ENCODE peak calls at places on chromosomes 4 and X, in eight cellular contexts. K, I, X, L, S, R, N and A are unnamed samples.

GRCh38 chr4:108080752-108081151 is 88.0 kb downstream of the LEF1 start:
- DNase-seq in K (no peak), I (peak), X (no peak), L (no peak), S (no peak), R (no peak), N (no peak), A (no peak)

GRCh38 chr4:1899149-1900086 is 28.2 kb downstream of the NSD2 start:
- DNase-seq in K (peak), I (peak), X (peak), L (peak), S (peak), R (peak), N (peak), A (peak)

GRCh38 chrX:39903343-39903742 is 194.4 kb downstream of the BCOR start:
- DNase-seq in K (no peak), I (no peak), X (no peak), L (no peak), S (no peak), R (no peak), N (peak), A (no peak)

GRCh38 chr4:87304659-87305277 is 17.9 kb downstream of the HSD17B13 start:
- DNase-seq in K (no peak), I (no peak), X (no peak), L (no peak), S (no peak), R (no peak), N (no peak), A (no peak)

GRCh38 chrX:43655961-43656494 is at the start of gene MAOA:
- DNase-seq in K (no peak), I (peak), X (peak), L (peak), S (peak), R (peak), N (no peak), A (no peak)

GRCh38 chr4:183097251-183098079 is 1.6 kb upstream of the WWC2 start:
- DNase-seq in K (no peak), I (no peak), X (no peak), L (peak), S (peak), R (no peak), N (no peak), A (no peak)

GRCh38 chrX:119790977-119791436 is 423 bp downstream of the RPL39 start:
- DNase-seq in K (peak), I (peak), X (no peak), L (peak), S (peak), R (peak), N (no peak), A (no peak)

GRCh38 chrX:13387656-13388421 is 68.0 kb upstream of the ATXN3L start:
- DNase-seq in K (no peak), I (no peak), X (no peak), L (no peak), S (no peak), R (peak), N (peak), A (peak)

GRCh38 chrX:17846045-17846444 is 15.1 kb downstream of the RAI2 start:
- DNase-seq in K (no peak), I (no peak), X (no peak), L (no peak), S (no peak), R (no peak), N (no peak), A (no peak)

GRCh38 chr4:180059216-180059881 is 2183.9 kb upstream of the TENM3 start:
- DNase-seq in K (peak), I (no peak), X (peak), L (no peak), S (peak), R (peak), N (peak), A (no peak)

GRCh38 chr4:105937759-105938158 is 42.5 kb downstream of the NPNT start:
- DNase-seq in K (no peak), I (no peak), X (no peak), L (no peak), S (no peak), R (no peak), N (no peak), A (no peak)

GRCh38 chrX:150879855-150880807 is 18.3 kb downstream of the CD99L2 start:
- DNase-seq in K (no peak), I (no peak), X (no peak), L (no peak), S (no peak), R (no peak), N (no peak), A (no peak)

GRCh38 chr4:180808862-180809261 is 1434.3 kb upstream of the TENM3 start:
- DNase-seq in K (no peak), I (no peak), X (no peak), L (no peak), S (no peak), R (no peak), N (no peak), A (no peak)

GRCh38 chrX:40279091-40279430 is 181.3 kb upstream of the BCOR start:
- DNase-seq in K (no peak), I (no peak), X (no peak), L (no peak), S (no peak), R (no peak), N (no peak), A (no peak)

GRCh38 chrX:2647627-2648026 is 43.5 kb upstream of the CD99 start:
- DNase-seq in K (no peak), I (no peak), X (no peak), L (no peak), S (no peak), R (no peak), N (no peak), A (no peak)

GRCh38 chr4:140367738-140368137 is 5.7 kb upstream of the SCOC start:
- DNase-seq in K (no peak), I (no peak), X (no peak), L (no peak), S (no peak), R (no peak), N (peak), A (no peak)

GRCh38 chr4:53990641-53991040 is 73.8 kb downstream of the CHIC2 start:
- DNase-seq in K (no peak), I (no peak), X (no peak), L (no peak), S (no peak), R (no peak), N (no peak), A (no peak)

GRCh38 chrX:68945603-68946228 is 116.9 kb downstream of the EFNB1 start:
- DNase-seq in K (peak), I (no peak), X (no peak), L (no peak), S (peak), R (peak), N (peak), A (no peak)

GRCh38 chr4:98446499-98447375 is 185.6 kb downstream of the RAP1GDS1 start:
- DNase-seq in K (no peak), I (peak), X (no peak), L (no peak), S (no peak), R (peak), N (peak), A (peak)

GRCh38 chr4:1793940-1794808 is 1.1 kb downstream of the FGFR3 start:
- DNase-seq in K (no peak), I (no peak), X (peak), L (no peak), S (peak), R (peak), N (no peak), A (no peak)

GRCh38 chrX:119686087-119686639 is 6.8 kb downstream of the SEPTIN6 start:
- DNase-seq in K (no peak), I (no peak), X (peak), L (no peak), S (no peak), R (peak), N (no peak), A (no peak)

GRCh38 chr4:127145001-127145400 is 487.8 kb upstream of the INTU start:
- DNase-seq in K (no peak), I (no peak), X (peak), L (no peak), S (no peak), R (no peak), N (no peak), A (no peak)

GRCh38 chr4:151472711-151473110 is 63.7 kb downstream of the FHIP1A start:
- DNase-seq in K (no peak), I (no peak), X (no peak), L (no peak), S (no peak), R (no peak), N (no peak), A (no peak)

GRCh38 chr4:147633113-147633512 is 15.9 kb downstream of the TMEM184C start:
- DNase-seq in K (no peak), I (no peak), X (no peak), L (no peak), S (no peak), R (no peak), N (no peak), A (no peak)

GRCh38 chr4:72975488-72975784 is 94.1 kb downstream of the COX18 start:
- DNase-seq in K (no peak), I (no peak), X (no peak), L (no peak), S (no peak), R (no peak), N (no peak), A (no peak)

GRCh38 chr4:26298198-26298950 is 22.4 kb upstream of the RBPJ start:
- DNase-seq in K (no peak), I (no peak), X (no peak), L (no peak), S (peak), R (no peak), N (peak), A (no peak)

GRCh38 chrX:17634542-17635207 is 102.6 kb upstream of the SCML1 start:
- DNase-seq in K (no peak), I (no peak), X (no peak), L (no peak), S (no peak), R (no peak), N (no peak), A (no peak)

GRCh38 chr4:40524642-40525041 is 105.0 kb downstream of the RBM47 start:
- DNase-seq in K (no peak), I (no peak), X (no peak), L (peak), S (no peak), R (no peak), N (no peak), A (no peak)